ENCODE peak calls at places on chromosomes 6 and 20, in nine cellular contexts. One of them, this sample, is unnamed.

GRCh38 chr6:37272834-37273566 is 15.1 kb upstream of the TMEM217 start:
- DNase-seq in activated CD4-positive, CD25-positive, alpha-beta regulatory T cell: no peak
- DNase-seq in PC-3: no peak
- DNase-seq in ureter: no peak
- DNase-seq in NCI-H345: no peak
- DNase-seq in SW480: no peak
- DNase-seq in AG20443: no peak
- DNase-seq in amygdala: no peak
- DNase-seq in GF-D8: no peak
- DNase-seq in this sample: no peak

GRCh38 chr6:30747300-30747687 is 2.9 kb upstream of the IER3 start:
- DNase-seq in activated CD4-positive, CD25-positive, alpha-beta regulatory T cell: no peak
- DNase-seq in PC-3: no peak
- DNase-seq in ureter: no peak
- DNase-seq in NCI-H345: no peak
- DNase-seq in SW480: no peak
- DNase-seq in AG20443: no peak
- DNase-seq in amygdala: no peak
- DNase-seq in GF-D8: no peak
- DNase-seq in this sample: no peak

GRCh38 chr6:107820571-107821261 is 3.4 kb downstream of the SCML4 start:
- DNase-seq in activated CD4-positive, CD25-positive, alpha-beta regulatory T cell: no peak
- DNase-seq in PC-3: no peak
- DNase-seq in ureter: no peak
- DNase-seq in NCI-H345: peak
- DNase-seq in SW480: no peak
- DNase-seq in AG20443: no peak
- DNase-seq in amygdala: peak
- DNase-seq in GF-D8: no peak
- DNase-seq in this sample: peak

GRCh38 chr20:645318-646106 is 7.5 kb downstream of the SRXN1 start:
- DNase-seq in activated CD4-positive, CD25-positive, alpha-beta regulatory T cell: no peak
- DNase-seq in PC-3: peak
- DNase-seq in ureter: peak
- DNase-seq in NCI-H345: peak
- DNase-seq in SW480: peak
- DNase-seq in AG20443: peak
- DNase-seq in amygdala: peak
- DNase-seq in GF-D8: no peak
- DNase-seq in this sample: peak

GRCh38 chr6:5771759-5772158 is 235.0 kb downstream of the NRN1 start:
- DNase-seq in activated CD4-positive, CD25-positive, alpha-beta regulatory T cell: no peak
- DNase-seq in PC-3: peak
- DNase-seq in ureter: no peak
- DNase-seq in NCI-H345: no peak
- DNase-seq in SW480: no peak
- DNase-seq in AG20443: no peak
- DNase-seq in amygdala: no peak
- DNase-seq in GF-D8: no peak
- DNase-seq in this sample: no peak

GRCh38 chr6:38483526-38483925 is 156.2 kb downstream of the BTBD9 start:
- DNase-seq in activated CD4-positive, CD25-positive, alpha-beta regulatory T cell: no peak
- DNase-seq in PC-3: no peak
- DNase-seq in ureter: no peak
- DNase-seq in NCI-H345: no peak
- DNase-seq in SW480: no peak
- DNase-seq in AG20443: no peak
- DNase-seq in amygdala: no peak
- DNase-seq in GF-D8: peak
- DNase-seq in this sample: no peak

GRCh38 chr6:26105842-26106241 is 18.6 kb downstream of the HFE start:
- DNase-seq in activated CD4-positive, CD25-positive, alpha-beta regulatory T cell: no peak
- DNase-seq in PC-3: peak
- DNase-seq in ureter: no peak
- DNase-seq in NCI-H345: no peak
- DNase-seq in SW480: no peak
- DNase-seq in AG20443: peak
- DNase-seq in amygdala: no peak
- DNase-seq in GF-D8: no peak
- DNase-seq in this sample: no peak

GRCh38 chr6:1831030-1831429 is 221.3 kb downstream of the FOXC1 start:
- DNase-seq in activated CD4-positive, CD25-positive, alpha-beta regulatory T cell: no peak
- DNase-seq in PC-3: no peak
- DNase-seq in ureter: no peak
- DNase-seq in NCI-H345: no peak
- DNase-seq in SW480: no peak
- DNase-seq in AG20443: no peak
- DNase-seq in amygdala: no peak
- DNase-seq in GF-D8: no peak
- DNase-seq in this sample: no peak

GRCh38 chr6:5450073-5450472 is 188.8 kb downstream of the FARS2 start:
- DNase-seq in activated CD4-positive, CD25-positive, alpha-beta regulatory T cell: no peak
- DNase-seq in PC-3: no peak
- DNase-seq in ureter: no peak
- DNase-seq in NCI-H345: no peak
- DNase-seq in SW480: no peak
- DNase-seq in AG20443: no peak
- DNase-seq in amygdala: no peak
- DNase-seq in GF-D8: no peak
- DNase-seq in this sample: no peak

GRCh38 chr6:123118811-123119210 is 122.8 kb downstream of the CLVS2 start:
- DNase-seq in activated CD4-positive, CD25-positive, alpha-beta regulatory T cell: no peak
- DNase-seq in PC-3: peak
- DNase-seq in ureter: no peak
- DNase-seq in NCI-H345: peak
- DNase-seq in SW480: no peak
- DNase-seq in AG20443: no peak
- DNase-seq in amygdala: no peak
- DNase-seq in GF-D8: no peak
- DNase-seq in this sample: no peak

GRCh38 chr6:131107166-131107565 is 28.1 kb upstream of the AKAP7 start:
- DNase-seq in activated CD4-positive, CD25-positive, alpha-beta regulatory T cell: no peak
- DNase-seq in PC-3: peak
- DNase-seq in ureter: no peak
- DNase-seq in NCI-H345: no peak
- DNase-seq in SW480: no peak
- DNase-seq in AG20443: peak
- DNase-seq in amygdala: no peak
- DNase-seq in GF-D8: no peak
- DNase-seq in this sample: no peak

GRCh38 chr6:117018771-117019170 is 141.7 kb downstream of the RFX6 start:
- DNase-seq in activated CD4-positive, CD25-positive, alpha-beta regulatory T cell: no peak
- DNase-seq in PC-3: peak
- DNase-seq in ureter: no peak
- DNase-seq in NCI-H345: no peak
- DNase-seq in SW480: no peak
- DNase-seq in AG20443: no peak
- DNase-seq in amygdala: no peak
- DNase-seq in GF-D8: no peak
- DNase-seq in this sample: no peak

GRCh38 chr6:17497701-17498100 is 102.4 kb upstream of the FAM8A1 start:
- DNase-seq in activated CD4-positive, CD25-positive, alpha-beta regulatory T cell: no peak
- DNase-seq in PC-3: no peak
- DNase-seq in ureter: no peak
- DNase-seq in NCI-H345: peak
- DNase-seq in SW480: no peak
- DNase-seq in AG20443: no peak
- DNase-seq in amygdala: no peak
- DNase-seq in GF-D8: no peak
- DNase-seq in this sample: no peak

GRCh38 chr6:83313880-83314279 is 117.0 kb downstream of the ME1 start:
- DNase-seq in activated CD4-positive, CD25-positive, alpha-beta regulatory T cell: no peak
- DNase-seq in PC-3: no peak
- DNase-seq in ureter: no peak
- DNase-seq in NCI-H345: no peak
- DNase-seq in SW480: no peak
- DNase-seq in AG20443: no peak
- DNase-seq in amygdala: no peak
- DNase-seq in GF-D8: peak
- DNase-seq in this sample: no peak

GRCh38 chr20:53691060-53691810 is 97.6 kb upstream of the ZNF217 start:
- DNase-seq in activated CD4-positive, CD25-positive, alpha-beta regulatory T cell: no peak
- DNase-seq in PC-3: peak
- DNase-seq in ureter: no peak
- DNase-seq in NCI-H345: no peak
- DNase-seq in SW480: no peak
- DNase-seq in AG20443: no peak
- DNase-seq in amygdala: no peak
- DNase-seq in GF-D8: no peak
- DNase-seq in this sample: no peak

GRCh38 chr6:41027251-41027650 is 11.8 kb downstream of the UNC5CL start:
- DNase-seq in activated CD4-positive, CD25-positive, alpha-beta regulatory T cell: no peak
- DNase-seq in PC-3: peak
- DNase-seq in ureter: no peak
- DNase-seq in NCI-H345: no peak
- DNase-seq in SW480: no peak
- DNase-seq in AG20443: no peak
- DNase-seq in amygdala: no peak
- DNase-seq in GF-D8: no peak
- DNase-seq in this sample: no peak